ENCODE peak calls at places on chromosomes 2 and 18, in four cellular contexts. One of them, this sample, is unnamed.
A peak's percentile ranks its signal among the peaks of the same experiment; 100 is the strongest.

GRCh38 chr18:43888601-43889000 is 611.3 kb upstream of the SYT4 start:
- DNase-seq in H1: no peak
- DNase-seq in GM12878: no peak
- DNase-seq in HepG2: no peak
- DNase-seq in this sample: no peak

GRCh38 chr2:44079686-44080085 is 83.9 kb upstream of the LRPPRC start:
- DNase-seq in H1: no peak
- DNase-seq in HepG2: peak; percentile 28
- DNase-seq in GM12878: no peak
- DNase-seq in this sample: no peak

GRCh38 chr2:158761626-158762025 is 33.5 kb upstream of the DAPL1 start:
- DNase-seq in GM12878: no peak
- DNase-seq in HepG2: no peak
- DNase-seq in H1: no peak
- DNase-seq in this sample: no peak

GRCh38 chr2:121791801-121792221 is 36.4 kb downstream of the TSN start:
- DNase-seq in H1: no peak
- DNase-seq in HepG2: no peak
- DNase-seq in GM12878: no peak
- DNase-seq in this sample: no peak

GRCh38 chr2:95272781-95273180 is 1.5 kb upstream of the PROM2 start:
- DNase-seq in H1: no peak
- DNase-seq in HepG2: no peak
- DNase-seq in GM12878: no peak
- DNase-seq in this sample: no peak

GRCh38 chr2:10408649-10409579 is 39.2 kb downstream of the ODC1 start:
- DNase-seq in GM12878: peak; percentile 71
- DNase-seq in HepG2: peak; percentile 87
- DNase-seq in H1: peak; percentile 84
- DNase-seq in this sample: peak; percentile 97

GRCh38 chr2:96195410-96196071 is 13.1 kb downstream of the STARD7 start:
- DNase-seq in HepG2: peak; percentile 35
- DNase-seq in GM12878: no peak
- DNase-seq in H1: no peak
- DNase-seq in this sample: no peak

GRCh38 chr2:99811544-99811943 is 321.7 kb upstream of the REV1 start:
- DNase-seq in GM12878: no peak
- DNase-seq in H1: no peak
- DNase-seq in HepG2: no peak
- DNase-seq in this sample: no peak

GRCh38 chr2:949894-950626 is 589 bp upstream of the SNTG2 start:
- DNase-seq in GM12878: no peak
- DNase-seq in HepG2: no peak
- DNase-seq in H1: no peak
- DNase-seq in this sample: peak; percentile 72

GRCh38 chr18:23200751-23201150 is 65.5 kb downstream of the CABLES1 start:
- DNase-seq in HepG2: no peak
- DNase-seq in GM12878: no peak
- DNase-seq in H1: no peak
- DNase-seq in this sample: peak; percentile 80

GRCh38 chr2:201936817-201937216 is 96.8 kb upstream of the FZD7 start:
- DNase-seq in HepG2: peak; percentile 74
- DNase-seq in H1: no peak
- DNase-seq in GM12878: no peak
- DNase-seq in this sample: no peak

GRCh38 chr18:36700955-36701354 is 127.8 kb downstream of the TPGS2 start:
- DNase-seq in H1: no peak
- DNase-seq in GM12878: no peak
- DNase-seq in HepG2: no peak
- DNase-seq in this sample: no peak

GRCh38 chr2:45786030-45786830 is 134.8 kb downstream of the PRKCE start:
- DNase-seq in GM12878: no peak
- DNase-seq in HepG2: no peak
- DNase-seq in H1: no peak
- DNase-seq in this sample: peak; percentile 75
- TF ChIP-seq JUND in GM12878: no peak
- TF ChIP-seq JUND in HepG2: no peak
- TF ChIP-seq JUND in H1: no peak
- TF ChIP-seq JUND in this sample: no peak

GRCh38 chr2:20424300-20425290 is 22.3 kb upstream of the RHOB start:
- DNase-seq in H1: no peak
- DNase-seq in GM12878: peak; percentile 57
- DNase-seq in HepG2: no peak
- DNase-seq in this sample: peak; percentile 57
- TF ChIP-seq USF2 in H1: no peak
- TF ChIP-seq USF2 in GM12878: no peak
- TF ChIP-seq USF2 in HepG2: no peak
- TF ChIP-seq USF2 in this sample: no peak

GRCh38 chr2:74399785-74400184 is 19.7 kb upstream of the DCTN1 start:
- DNase-seq in H1: no peak
- DNase-seq in HepG2: peak; percentile 41
- DNase-seq in GM12878: no peak
- DNase-seq in this sample: peak; percentile 54
- TF ChIP-seq TCF12 in H1: no peak
- TF ChIP-seq TCF12 in HepG2: no peak
- TF ChIP-seq TCF12 in GM12878: no peak
- TF ChIP-seq TCF12 in this sample: no peak

DNA sequence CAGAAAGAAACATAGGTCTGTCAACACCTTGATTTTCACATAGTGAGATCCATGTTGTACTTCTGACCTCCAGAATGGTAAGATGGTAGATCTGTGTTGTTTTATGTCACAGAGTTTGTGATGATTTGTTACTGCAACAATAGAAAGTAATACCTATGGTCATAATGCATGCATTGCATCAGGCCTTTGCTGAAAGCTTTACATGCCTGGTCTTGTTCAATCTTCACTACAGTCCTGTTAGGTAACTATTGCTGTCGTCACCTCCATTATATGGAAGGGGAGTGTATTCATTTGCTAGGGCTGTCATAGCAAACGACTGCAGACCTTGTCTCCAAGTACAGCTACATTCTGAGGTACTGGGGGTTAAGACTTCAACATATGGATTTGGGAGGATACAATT is 243.5 kb downstream of the ANAPC1 start:
- DNase-seq in GM12878: no peak
- DNase-seq in HepG2: no peak
- DNase-seq in H1: no peak
- DNase-seq in this sample: no peak
- TF ChIP-seq JUND in GM12878: no peak
- TF ChIP-seq JUND in HepG2: no peak
- TF ChIP-seq JUND in H1: no peak
- TF ChIP-seq JUND in this sample: no peak

GRCh38 chr2:29114514-29114840 is 738 bp upstream of the CLIP4 start:
- DNase-seq in HepG2: no peak
- DNase-seq in H1: no peak
- DNase-seq in GM12878: no peak
- DNase-seq in this sample: peak; percentile 70
- TF ChIP-seq USF2 in HepG2: no peak
- TF ChIP-seq USF2 in H1: no peak
- TF ChIP-seq USF2 in GM12878: no peak
- TF ChIP-seq USF2 in this sample: no peak

GRCh38 chr2:204264068-204264693 is 281.1 kb upstream of the PARD3B start:
- DNase-seq in H1: no peak
- DNase-seq in GM12878: no peak
- DNase-seq in HepG2: no peak
- DNase-seq in this sample: no peak
- TF ChIP-seq TCF12 in H1: no peak
- TF ChIP-seq TCF12 in GM12878: no peak
- TF ChIP-seq TCF12 in HepG2: no peak
- TF ChIP-seq TCF12 in this sample: no peak

DNA sequence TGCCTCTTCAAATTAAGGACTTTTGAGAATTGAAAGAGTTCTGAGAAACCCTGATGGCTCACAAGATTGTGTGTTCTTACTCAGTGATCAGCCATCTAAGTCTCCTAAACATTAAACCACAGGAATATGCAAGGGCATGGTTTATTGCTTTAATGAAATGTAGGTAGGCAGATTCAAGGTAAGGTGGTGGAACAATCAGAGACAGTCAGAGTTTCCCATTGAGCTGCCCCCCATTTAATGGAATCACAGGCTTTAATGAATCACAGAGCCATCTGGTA is 107.8 kb upstream of the LRATD1 start:
- DNase-seq in GM12878: no peak
- DNase-seq in H1: no peak
- DNase-seq in HepG2: no peak
- DNase-seq in this sample: no peak
- TF ChIP-seq JUND in GM12878: no peak
- TF ChIP-seq JUND in H1: no peak
- TF ChIP-seq JUND in HepG2: no peak
- TF ChIP-seq JUND in this sample: no peak

GRCh38 chr18:63677490-63678225 is 16.0 kb upstream of the SERPINB3 start:
- DNase-seq in GM12878: no peak
- DNase-seq in H1: no peak
- DNase-seq in HepG2: no peak
- DNase-seq in this sample: no peak
- TF ChIP-seq USF2 in GM12878: no peak
- TF ChIP-seq USF2 in H1: no peak
- TF ChIP-seq USF2 in HepG2: no peak
- TF ChIP-seq USF2 in this sample: no peak

This sample was measured in SK-N-SH.